ENCODE peak calls at places on chromosome 2, in eight cellular contexts. K, S, P, H, Q, N, X and F are unnamed samples.
A peak's percentile ranks its signal among the peaks of the same experiment; 100 is the strongest.

GRCh38 chr2:19059076-19059475 is 299.3 kb downstream of the OSR1 start:
- DNase-seq in K (no peak), S (no peak), P (no peak), H (no peak), Q (no peak), N (no peak), X (no peak), F (no peak)

GRCh38 chr2:206192157-206192556 is 32.5 kb downstream of the EEF1B2 start:
- DNase-seq in K (no peak), S (no peak), P (no peak), H (no peak), Q (no peak), N (no peak), X (no peak), F (no peak)

GRCh38 chr2:235727891-235728380 is 234.1 kb downstream of the AGAP1 start:
- DNase-seq in K (no peak), S (no peak), P (no peak), H (no peak), Q (no peak), N (no peak), X (no peak), F (no peak)

GRCh38 chr2:68742638-68743037 is 8.0 kb downstream of the ARHGAP25 start:
- DNase-seq in K (no peak), S (no peak), P (no peak), H (no peak), Q (no peak), N (no peak), X (peak; percentile 65), F (no peak)

GRCh38 chr2:241837197-241837596 is 21.5 kb downstream of the PDCD1 start:
- DNase-seq in K (no peak), S (no peak), P (no peak), H (no peak), Q (no peak), N (no peak), X (no peak), F (no peak)

GRCh38 chr2:107361951-107362350 is 464.7 kb upstream of the RGPD4 start:
- DNase-seq in K (no peak), S (no peak), P (no peak), H (no peak), Q (no peak), N (no peak), X (no peak), F (no peak)

GRCh38 chr2:36620321-36620720 is 22.4 kb upstream of the FEZ2 start:
- DNase-seq in K (no peak), S (no peak), P (no peak), H (no peak), Q (no peak), N (no peak), X (no peak), F (no peak)

GRCh38 chr2:98518106-98518505 is 73.4 kb downstream of the INPP4A start:
- DNase-seq in K (peak; percentile 15), S (no peak), P (no peak), H (peak; percentile 42), Q (peak; percentile 33), N (no peak), X (peak; percentile 71), F (no peak)

GRCh38 chr2:109266998-109267854 is 138.2 kb downstream of the SH3RF3 start:
- DNase-seq in K (no peak), S (no peak), P (no peak), H (no peak), Q (no peak), N (no peak), X (peak; percentile 68), F (peak; percentile 35)

GRCh38 chr2:240989451-240990265 is 8.8 kb upstream of the SNED1 start:
- DNase-seq in K (peak; percentile 95), S (no peak), P (peak; percentile 63), H (no peak), Q (peak; percentile 40), N (no peak), X (peak; percentile 66), F (peak; percentile 30)

GRCh38 chr2:225354281-225354774 is 45.2 kb upstream of the NYAP2 start:
- DNase-seq in K (peak; percentile 44), S (peak; percentile 91), P (no peak), H (no peak), Q (peak; percentile 67), N (peak; percentile 85), X (no peak), F (peak; percentile 5)

GRCh38 chr2:128772671-128773070 is 454.0 kb upstream of the HS6ST1 start:
- DNase-seq in K (no peak), S (no peak), P (no peak), H (no peak), Q (no peak), N (no peak), X (no peak), F (no peak)

GRCh38 chr2:112768432-112768831 is 4.0 kb upstream of the CKAP2L start:
- DNase-seq in K (no peak), S (no peak), P (no peak), H (no peak), Q (peak; percentile 63), N (peak; percentile 36), X (no peak), F (no peak)

GRCh38 chr2:201432551-201433388 is 18.5 kb downstream of the TRAK2 start:
- DNase-seq in K (peak; percentile 72), S (peak; percentile 62), P (no peak), H (no peak), Q (peak; percentile 73), N (peak; percentile 59), X (peak; percentile 23), F (peak; percentile 90)

DNA sequence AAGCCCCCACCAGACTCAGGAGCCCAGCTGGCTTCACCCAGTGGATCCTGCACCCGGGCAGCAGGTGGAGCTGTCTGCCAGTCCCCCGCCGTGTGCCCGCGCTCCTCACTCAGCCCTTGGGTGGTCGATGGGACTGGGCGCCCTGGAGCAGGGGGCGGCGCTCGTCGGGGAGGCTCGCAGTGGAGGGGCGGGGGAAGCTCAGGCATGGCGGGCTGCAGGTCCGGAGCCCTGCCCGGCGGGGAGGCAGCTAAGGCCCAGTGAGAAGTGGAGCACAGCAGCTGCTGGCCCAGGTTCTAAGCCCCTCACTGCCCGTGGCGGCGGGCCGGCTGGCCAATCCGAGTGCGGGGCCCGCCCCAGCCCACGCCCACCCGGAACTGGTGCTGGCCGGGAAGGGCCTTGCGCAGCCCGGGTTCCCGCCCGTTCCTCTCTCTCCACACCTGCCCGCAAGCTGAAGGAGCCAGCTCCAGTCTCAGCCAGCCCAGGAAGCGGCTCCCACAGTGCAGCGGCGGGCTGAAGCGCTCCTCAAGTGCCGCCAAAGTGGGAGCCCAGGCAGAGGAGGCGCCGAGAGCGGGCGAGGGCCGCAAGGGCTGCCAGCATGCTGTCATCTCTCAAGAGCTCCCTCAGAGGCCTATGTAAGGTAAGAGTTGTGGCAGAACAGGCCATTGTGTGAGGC is 1307.8 kb upstream of the TMEFF2 start:
- DNase-seq in K (no peak), S (no peak), P (no peak), H (no peak), Q (no peak), N (no peak), X (no peak), F (no peak)
- H3K4me3 ChIP-seq in K (no peak overlapping the region), S (no peak overlapping the region), P (no peak overlapping the region), H (no peak overlapping the region), Q (no peak overlapping the region), N (no peak overlapping the region), X (no peak overlapping the region), F (no peak overlapping the region)

DNA sequence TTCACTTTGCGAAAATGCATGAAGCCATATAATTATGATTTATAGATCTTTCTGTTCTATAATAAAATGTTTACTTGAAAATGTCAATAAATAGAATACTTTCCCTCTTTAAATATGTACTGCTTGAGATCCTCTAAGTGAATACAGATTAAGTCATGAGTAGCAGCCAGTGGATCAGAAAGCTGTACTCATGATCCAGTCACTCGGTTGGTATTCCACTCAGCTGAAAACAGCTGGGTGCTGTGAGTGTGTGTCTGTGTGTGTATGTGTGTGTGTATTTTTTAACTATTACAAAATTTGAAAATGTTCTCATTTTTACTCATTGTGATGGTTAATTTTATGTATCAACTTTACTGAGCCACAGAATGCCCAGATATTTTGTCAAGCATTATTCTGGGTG is 141.6 kb upstream of the CYP26B1 start:
- DNase-seq in K (no peak), S (no peak), P (no peak), H (no peak), Q (peak; percentile 61), N (peak; percentile 57), X (no peak), F (peak; percentile 32)
- H3K4me3 ChIP-seq in K (no peak overlapping the region), S (no peak overlapping the region), P (no peak overlapping the region), H (no peak overlapping the region), Q (no peak overlapping the region), N (no peak overlapping the region), X (no peak overlapping the region), F (no peak overlapping the region)

GRCh38 chr2:65364054-65364651 is 68.2 kb downstream of the SPRED2 start:
- DNase-seq in K (no peak), S (no peak), P (no peak), H (no peak), Q (no peak), N (no peak), X (no peak), F (no peak)

GRCh38 chr2:65368464-65368863 is 63.9 kb downstream of the SPRED2 start:
- DNase-seq in K (no peak), S (no peak), P (no peak), H (no peak), Q (no peak), N (no peak), X (no peak), F (no peak)

GRCh38 chr2:65367517-65367916 is 64.9 kb downstream of the SPRED2 start:
- DNase-seq in K (peak; percentile 84), S (peak; percentile 84), P (no peak), H (no peak), Q (peak; percentile 100), N (peak; percentile 99), X (peak; percentile 90), F (peak; percentile 97)

GRCh38 chr2:65364986-65365733 is 67.2 kb downstream of the SPRED2 start:
- DNase-seq in K (no peak), S (no peak), P (no peak), H (no peak), Q (no peak), N (no peak), X (no peak), F (no peak)

DNA sequence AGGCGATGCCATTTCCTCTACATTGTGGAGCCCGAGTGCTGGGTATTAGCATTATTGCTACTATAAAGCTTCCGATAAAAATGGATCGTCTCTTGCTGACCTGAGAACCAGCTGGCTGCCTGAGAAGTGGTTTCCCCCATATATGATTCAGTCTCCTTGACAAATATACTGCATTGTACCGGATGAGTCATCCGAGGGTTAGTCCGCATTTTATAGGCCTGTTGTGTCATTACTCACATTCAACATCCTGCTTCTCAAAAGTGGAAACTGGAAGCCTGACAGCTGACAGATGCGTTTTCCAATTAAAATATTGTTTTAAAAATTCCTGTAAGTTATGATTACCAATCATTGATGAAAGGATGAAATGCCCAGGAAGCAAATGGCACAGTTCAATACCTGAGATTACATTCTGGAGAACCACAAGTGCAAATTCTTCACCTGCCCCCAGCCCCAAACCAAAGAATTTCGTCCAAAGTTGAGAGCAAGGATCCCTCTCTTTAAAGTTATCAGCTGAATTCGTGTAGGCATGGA is 65.7 kb downstream of the SPRED2 start:
- DNase-seq in K (peak; percentile 93), S (peak; percentile 92), P (no peak), H (no peak), Q (peak; percentile 99), N (peak; percentile 96), X (peak; percentile 96), F (peak; percentile 93)
- H3K4me3 ChIP-seq in K (peak overlapping the region; percentile 43), S (peak overlapping the region; percentile 40), P (no peak overlapping the region), H (no peak overlapping the region), Q (peak overlapping the region; percentile 50), N (no peak overlapping the region), X (peak overlapping the region; percentile 2), F (peak overlapping the region; percentile 52)

DNA sequence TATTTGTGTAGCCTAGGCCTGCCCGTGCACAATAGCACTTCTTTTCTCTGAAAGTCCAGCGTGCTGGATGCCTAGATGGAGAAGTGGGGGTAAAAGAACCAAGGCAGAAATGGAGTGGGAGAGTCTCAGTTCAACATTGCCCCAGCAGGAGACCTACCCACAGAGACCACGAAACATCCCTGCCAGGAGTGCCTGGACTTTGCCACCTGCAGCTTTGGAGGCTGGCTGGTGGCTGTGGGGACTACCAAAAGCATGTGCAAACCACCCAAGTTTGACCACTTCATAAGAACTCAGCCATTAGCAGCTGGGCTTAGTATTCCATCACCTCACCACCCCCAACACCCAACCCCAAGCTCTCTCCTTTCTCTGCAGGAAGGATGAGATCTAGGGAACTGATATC is 416.9 kb upstream of the ID2 start:
- DNase-seq in K (no peak), S (peak; percentile 50), P (no peak), H (no peak), Q (no peak), N (no peak), X (peak; percentile 92), F (no peak)
- H3K4me3 ChIP-seq in K (no peak overlapping the region), S (no peak overlapping the region), P (no peak overlapping the region), H (no peak overlapping the region), Q (no peak overlapping the region), N (no peak overlapping the region), X (no peak overlapping the region), F (no peak overlapping the region)